ENCODE peak calls at places on chromosomes 3 and 15, in nine cellular contexts. A is A549, N is sigmoid colon, V is AG10803, U is fibroblast of lung, F is breast epithelium, W is GM23338, L is AG09309, K is fibroblast of mammary gland. E is an unnamed sample.

GRCh38 chr15:89090791-89091666 is 2.8 kb downstream of the ABHD2 start:
- DNase-seq in U (peak), F (peak), N (peak), V (peak), K (peak), L (peak), W (no peak), A (no peak), E (no peak)

GRCh38 chr15:45855907-45856579 is 221.2 kb downstream of the SQOR start:
- DNase-seq in F (no peak), N (no peak), V (no peak), W (no peak), L (no peak), K (no peak), U (peak), A (no peak), E (peak)

GRCh38 chr3:141294848-141295247 is 63.2 kb downstream of the PXYLP1 start:
- DNase-seq in V (peak), A (peak), U (peak), L (no peak), W (no peak), K (peak), N (no peak), F (no peak), E (peak)

GRCh38 chr3:170244566-170244965 is 22.3 kb downstream of the PRKCI start:
- DNase-seq in L (no peak), V (no peak), N (no peak), F (no peak), U (no peak), K (no peak), W (no peak), A (no peak), E (no peak)

GRCh38 chr15:65561934-65562333 is 31.7 kb downstream of the HACD3 start:
- DNase-seq in V (no peak), F (peak), A (no peak), L (no peak), U (no peak), K (no peak), N (no peak), W (no peak), E (peak)

GRCh38 chr3:38150780-38151528 is 12.5 kb downstream of the MYD88 start:
- DNase-seq in F (no peak), N (no peak), L (no peak), K (no peak), A (no peak), U (no peak), V (no peak), W (peak), E (no peak)

GRCh38 chr3:136750209-136750921 is 1.8 kb downstream of the STAG1 start:
- DNase-seq in U (peak), L (no peak), K (peak), F (no peak), A (no peak), N (no peak), V (peak), W (no peak), E (no peak)

GRCh38 chr3:52246728-52247454 is 1.3 kb downstream of the PPM1M start:
- DNase-seq in A (no peak), N (no peak), K (no peak), V (no peak), F (no peak), W (no peak), L (no peak), U (no peak), E (no peak)

GRCh38 chr3:24773798-24774197 is 279.1 kb upstream of the THRB start:
- DNase-seq in F (no peak), W (peak), V (peak), U (peak), N (peak), A (peak), L (peak), K (peak), E (peak)

GRCh38 chr15:80776420-80777045 is 2.6 kb upstream of the CEMIP start:
- DNase-seq in W (peak), L (no peak), N (peak), V (peak), A (peak), F (peak), U (peak), K (peak), E (peak)

GRCh38 chr3:111595239-111595638 is at the start of gene ZBED2:
- DNase-seq in N (no peak), A (no peak), K (no peak), L (no peak), V (no peak), F (no peak), U (no peak), W (no peak), E (no peak)

GRCh38 chr3:143172313-143173054 is 52.9 kb downstream of the CHST2 start:
- DNase-seq in V (no peak), F (no peak), U (no peak), K (no peak), A (no peak), N (no peak), L (no peak), W (no peak), E (no peak)

GRCh38 chr15:81311834-81312459 is 12.0 kb downstream of the STARD5 start:
- DNase-seq in V (peak), F (no peak), K (peak), L (no peak), U (peak), W (no peak), N (no peak), A (no peak), E (no peak)

GRCh38 chr3:143171141-143171651 is 51.6 kb downstream of the CHST2 start:
- DNase-seq in V (peak), F (no peak), A (no peak), K (peak), L (no peak), N (no peak), U (peak), W (no peak), E (no peak)

GRCh38 chr15:48541659-48542334 is 103.7 kb downstream of the FBN1 start:
- DNase-seq in W (no peak), V (peak), K (peak), L (peak), U (peak), A (no peak), F (no peak), N (no peak), E (no peak)

GRCh38 chr3:46987485-46988401 is 8.3 kb downstream of the NBEAL2 start:
- DNase-seq in N (no peak), W (peak), V (no peak), L (no peak), K (no peak), A (no peak), U (no peak), F (no peak), E (no peak)

GRCh38 chr3:64188810-64189560 is 36.3 kb downstream of the PRICKLE2 start:
- DNase-seq in V (peak), F (no peak), L (no peak), K (peak), N (peak), W (no peak), A (peak), U (peak), E (peak)

GRCh38 chr3:53250881-53251605 is 4.8 kb downstream of the TKT start:
- DNase-seq in A (no peak), K (peak), L (no peak), V (no peak), W (no peak), U (no peak), F (no peak), N (no peak), E (no peak)

GRCh38 chr3:147387550-147388394 is 18.6 kb downstream of the ZIC4 start:
- DNase-seq in F (no peak), U (no peak), N (no peak), V (no peak), K (no peak), W (peak), L (no peak), A (no peak), E (no peak)

GRCh38 chr3:112647122-112647521 is 6.2 kb upstream of the CCDC80 start:
- DNase-seq in F (no peak), L (peak), K (peak), W (peak), N (no peak), V (peak), U (peak), A (peak), E (peak)

GRCh38 chr3:174342941-174343431 is 516.1 kb upstream of the NAALADL2 start:
- DNase-seq in V (peak), A (no peak), F (no peak), U (peak), L (peak), K (peak), N (no peak), W (no peak), E (no peak)

GRCh38 chr3:136772709-136773108 is 20.5 kb upstream of the STAG1 start:
- DNase-seq in F (no peak), N (no peak), K (peak), W (no peak), L (no peak), U (peak), A (no peak), V (peak), E (no peak)

GRCh38 chr3:36769926-36770325 is 5.6 kb upstream of the DCLK3 start:
- DNase-seq in F (no peak), V (no peak), A (no peak), N (no peak), W (no peak), U (no peak), L (no peak), K (no peak), E (no peak)

GRCh38 chr3:144197582-144197981 is 226.0 kb downstream of the DIPK2A start:
- DNase-seq in L (no peak), V (no peak), F (no peak), K (no peak), A (no peak), U (no peak), N (no peak), W (no peak), E (no peak)

GRCh38 chr3:135106445-135106844 is 311.4 kb downstream of the EPHB1 start:
- DNase-seq in N (no peak), L (no peak), F (no peak), U (peak), K (peak), A (no peak), W (peak), V (peak), E (no peak)

GRCh38 chr3:99167016-99167415 is 265.5 kb upstream of the DCBLD2 start:
- DNase-seq in L (no peak), F (no peak), W (no peak), V (peak), U (peak), N (no peak), A (no peak), K (peak), E (no peak)

GRCh38 chr15:96369825-96370621 is 39.5 kb downstream of the NR2F2 start:
- DNase-seq in V (no peak), F (no peak), A (no peak), L (no peak), U (no peak), N (no peak), W (peak), K (no peak), E (no peak)

GRCh38 chr15:90642464-90643300 is 74.5 kb upstream of the BLM start:
- DNase-seq in A (no peak), W (peak), K (no peak), N (no peak), L (no peak), F (no peak), U (no peak), V (no peak), E (no peak)
- TF ChIP-seq CTCF in A (no peak), W (peak), K (peak), N (no peak), L (peak), F (no peak), U (no peak), V (peak), E (no peak)

DNA sequence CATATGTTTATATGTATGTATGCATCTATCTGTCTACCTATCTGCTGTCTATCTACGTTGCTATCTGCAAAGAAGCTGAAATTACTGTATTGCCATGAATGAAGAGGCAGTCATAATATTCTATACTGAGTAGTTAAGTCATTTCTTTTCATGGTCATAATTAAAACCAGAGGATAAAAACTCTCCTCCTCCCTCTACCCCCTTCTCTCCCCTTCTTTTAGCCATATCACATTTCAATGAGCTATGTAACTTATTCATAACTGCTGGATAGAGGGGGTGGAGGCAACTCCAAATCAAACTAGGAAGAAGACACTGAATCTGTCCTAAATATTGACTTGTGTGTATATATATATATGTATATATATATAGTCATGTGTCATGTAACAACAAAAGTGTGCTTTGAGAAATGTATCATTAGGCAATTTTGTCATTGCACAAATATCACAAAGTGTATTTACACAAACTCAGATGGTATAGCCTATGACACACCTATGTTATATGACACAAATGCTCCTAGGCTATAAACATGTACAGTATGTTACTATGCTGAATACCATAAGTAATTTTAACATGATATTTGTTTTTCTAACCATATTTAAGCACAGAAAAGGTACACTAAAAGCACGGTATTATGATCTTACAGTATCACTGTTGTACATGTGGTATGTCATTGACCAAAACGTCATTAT is 229.7 kb upstream of the KCNMB2 start:
- DNase-seq in N (no peak), K (peak), W (no peak), F (no peak), A (no peak), U (no peak), L (no peak), V (no peak), E (no peak)
- H3K4me3 ChIP-seq in N (no peak), K (no peak), W (no peak), F (no peak), A (no peak), U (no peak), L (no peak), V (no peak), E (no peak)

DNA sequence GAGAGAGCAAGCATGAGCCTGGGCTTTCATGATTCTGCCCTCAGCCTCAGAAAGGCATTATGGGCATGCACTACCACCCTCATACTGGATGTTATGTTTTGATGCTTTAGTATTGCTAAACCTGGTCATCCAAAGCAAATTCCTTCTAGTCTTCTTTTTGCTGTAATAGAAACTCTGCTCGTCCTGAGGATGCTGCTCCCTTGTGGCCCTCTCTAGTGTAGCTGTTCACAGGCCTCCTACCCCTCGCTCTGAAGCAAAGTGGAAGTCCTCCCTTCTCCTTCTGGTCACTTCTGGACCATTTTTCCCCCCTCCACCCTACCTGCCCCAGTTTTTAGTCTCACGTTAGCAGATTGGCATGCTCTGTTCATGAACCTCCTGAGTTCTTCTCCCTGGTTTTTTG is 22.9 kb upstream of the CCNL1 start:
- DNase-seq in K (no peak), L (no peak), V (no peak), F (no peak), A (no peak), U (no peak), N (no peak), W (no peak), E (no peak)
- TF ChIP-seq CTCF in K (no peak), L (peak), V (no peak), F (no peak), A (no peak), U (peak), N (no peak), W (peak), E (no peak)

DNA sequence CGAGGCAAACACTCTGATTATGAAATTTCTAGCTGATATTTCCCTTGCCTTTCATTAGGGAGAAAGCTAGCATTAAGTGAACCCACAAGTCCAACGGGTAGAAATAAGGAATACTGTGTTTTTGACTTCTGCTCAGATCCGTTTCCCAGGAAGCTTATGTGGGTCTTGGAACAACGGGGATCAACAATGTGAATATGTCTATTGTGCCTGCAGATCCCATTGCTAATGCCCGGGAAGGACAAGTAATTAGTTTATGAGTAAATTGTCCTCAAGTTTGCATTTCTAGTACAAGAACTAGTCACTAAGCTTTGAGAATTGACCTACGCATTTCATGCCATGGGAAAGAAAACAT is 236.4 kb downstream of the UACA start:
- DNase-seq in K (no peak), A (no peak), U (no peak), F (no peak), N (no peak), W (no peak), V (no peak), L (no peak), E (no peak)
- H3K4me3 ChIP-seq in K (no peak), A (peak), U (no peak), F (no peak), N (peak), W (no peak), V (peak), L (no peak), E (no peak)

GRCh38 chr15:82943176-82943575 is 9.3 kb downstream of the HOMER2 start:
- DNase-seq in F (no peak), A (no peak), U (no peak), V (peak), K (no peak), W (peak), N (no peak), L (no peak), E (no peak)
- TF ChIP-seq CTCF in F (no peak), A (no peak), U (no peak), V (no peak), K (no peak), W (peak), N (no peak), L (no peak), E (no peak)

GRCh38 chr15:95327661-95328060 is 1002.8 kb upstream of the NR2F2 start:
- DNase-seq in F (no peak), W (peak), A (no peak), U (no peak), K (no peak), L (no peak), V (no peak), N (no peak), E (no peak)
- H3K4me3 ChIP-seq in F (no peak), W (peak), A (no peak), U (no peak), K (no peak), L (no peak), V (no peak), N (no peak), E (no peak)

GRCh38 chr3:109228391-109229080 is 87.8 kb downstream of the DPPA2 start:
- DNase-seq in F (no peak), U (no peak), N (no peak), K (no peak), V (no peak), L (no peak), W (no peak), A (no peak), E (no peak)

GRCh38 chr3:109224333-109224732 is 87.8 kb downstream of the C3orf85 start:
- DNase-seq in V (no peak), L (no peak), K (no peak), N (no peak), F (no peak), U (no peak), W (peak), A (no peak), E (no peak)
- TF ChIP-seq CTCF in V (no peak), L (no peak), K (no peak), N (peak), F (no peak), U (no peak), W (peak), A (peak), E (peak)

DNA sequence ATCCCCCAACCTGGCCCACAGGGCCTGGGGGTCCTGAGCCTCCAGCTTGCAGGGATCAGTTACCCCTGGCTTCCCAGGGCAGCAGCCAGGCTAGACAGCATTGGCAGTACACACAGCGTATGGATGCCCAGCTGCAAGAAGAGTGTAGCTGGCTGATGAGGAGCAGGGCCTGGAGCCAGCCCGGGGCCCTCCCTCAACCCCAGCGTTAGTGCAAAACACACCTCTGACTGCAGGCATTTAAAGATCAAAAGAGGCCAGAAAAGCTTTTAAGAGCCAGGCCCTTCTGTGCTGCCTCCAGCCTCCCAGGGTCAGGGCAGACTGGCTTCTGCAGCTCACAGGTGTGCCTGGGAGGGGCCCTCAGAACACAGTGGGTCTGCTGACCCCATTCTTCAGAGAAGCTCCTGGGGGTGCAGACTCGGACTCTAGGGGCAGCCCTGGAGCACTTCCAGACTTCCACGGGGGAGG is 110.6 kb downstream of the ETFA start:
- DNase-seq in L (no peak), W (no peak), N (peak), A (no peak), K (no peak), F (no peak), U (no peak), V (no peak), E (no peak)
- H3K4me3 ChIP-seq in L (no peak), W (no peak), N (no peak), A (no peak), K (no peak), F (no peak), U (no peak), V (no peak), E (no peak)